ENCODE peak calls at places on chromosomes 5 and 9, in nine cellular contexts. Q is GM12865, F is bronchial epithelial cell, C is AG04450, P is fibroblast of the aortic adventitia, Y is AG04449, M is mucosa of descending colon, T is fibroblast of mammary gland, N is Calu3. H is an unnamed sample.

GRCh38 chr9:5552301-5552700 is 42.0 kb downstream of the PDCD1LG2 start:
- DNase-seq in Q (no peak), F (peak), C (no peak), P (no peak), Y (no peak), M (no peak), T (peak), N (no peak), H (no peak)

GRCh38 chr5:174281855-174282254 is 236.3 kb downstream of the NSG2 start:
- DNase-seq in Q (peak), F (no peak), C (no peak), P (no peak), Y (no peak), M (no peak), T (no peak), N (no peak), H (no peak)

GRCh38 chr9:72485821-72486605 is 35.4 kb upstream of the TMC1 start:
- DNase-seq in Q (no peak), F (no peak), C (no peak), P (peak), Y (no peak), M (no peak), T (peak), N (peak), H (no peak)

GRCh38 chr9:89008346-89009048 is 17.2 kb downstream of the S1PR3 start:
- DNase-seq in Q (no peak), F (no peak), C (no peak), P (no peak), Y (no peak), M (no peak), T (no peak), N (no peak), H (no peak)

GRCh38 chr9:122348288-122348777 is 22.5 kb upstream of the PTGS1 start:
- DNase-seq in Q (no peak), F (no peak), C (no peak), P (no peak), Y (no peak), M (no peak), T (no peak), N (no peak), H (no peak)

GRCh38 chr5:174175869-174176268 is 130.4 kb downstream of the NSG2 start:
- DNase-seq in Q (no peak), F (no peak), C (no peak), P (no peak), Y (no peak), M (no peak), T (no peak), N (no peak), H (no peak)

GRCh38 chr5:95087819-95088317 is 197.0 kb downstream of the MCTP1 start:
- DNase-seq in Q (peak), F (no peak), C (no peak), P (no peak), Y (no peak), M (no peak), T (peak), N (no peak), H (no peak)

GRCh38 chr9:115276621-115277020 is 158.7 kb upstream of the TNC start:
- DNase-seq in Q (no peak), F (no peak), C (no peak), P (peak), Y (no peak), M (no peak), T (peak), N (no peak), H (no peak)

GRCh38 chr5:139378101-139378825 is 4.8 kb downstream of the SLC23A1 start:
- DNase-seq in Q (no peak), F (no peak), C (no peak), P (no peak), Y (no peak), M (peak), T (no peak), N (no peak), H (no peak)

GRCh38 chr9:136455043-136456002 is 15.7 kb upstream of the INPP5E start:
- DNase-seq in Q (no peak), F (no peak), C (no peak), P (no peak), Y (no peak), M (no peak), T (no peak), N (no peak), H (no peak)

GRCh38 chr9:136454026-136454796 is 14.6 kb upstream of the INPP5E start:
- DNase-seq in Q (no peak), F (no peak), C (no peak), P (no peak), Y (no peak), M (no peak), T (no peak), N (no peak), H (no peak)

GRCh38 chr9:136448655-136449054 is 9.0 kb upstream of the INPP5E start:
- DNase-seq in Q (no peak), F (no peak), C (no peak), P (no peak), Y (no peak), M (no peak), T (no peak), N (no peak), H (no peak)

GRCh38 chr9:136453326-136453725 is 13.7 kb upstream of the INPP5E start:
- DNase-seq in Q (no peak), F (no peak), C (no peak), P (no peak), Y (no peak), M (no peak), T (no peak), N (no peak), H (no peak)

GRCh38 chr9:136451221-136451877 is 11.7 kb upstream of the INPP5E start:
- DNase-seq in Q (no peak), F (no peak), C (no peak), P (no peak), Y (no peak), M (no peak), T (no peak), N (no peak), H (no peak)
- TF ChIP-seq CTCF in Q (no peak), F (no peak), C (no peak), P (no peak), Y (no peak), M (no peak), T (no peak), N (no peak), H (no peak)

GRCh38 chr9:36592801-36593583 is 20.3 kb downstream of the MELK start:
- DNase-seq in Q (no peak), F (no peak), C (no peak), P (peak), Y (no peak), M (no peak), T (no peak), N (no peak), H (no peak)

GRCh38 chr9:36598281-36598680 is 25.6 kb downstream of the MELK start:
- DNase-seq in Q (no peak), F (no peak), C (peak), P (peak), Y (no peak), M (no peak), T (peak), N (no peak), H (no peak)

GRCh38 chr9:36603006-36603405 is 30.3 kb downstream of the MELK start:
- DNase-seq in Q (peak), F (no peak), C (no peak), P (peak), Y (no peak), M (no peak), T (peak), N (no peak), H (no peak)

GRCh38 chr9:36594228-36594627 is 21.5 kb downstream of the MELK start:
- DNase-seq in Q (no peak), F (no peak), C (no peak), P (no peak), Y (no peak), M (no peak), T (no peak), N (no peak), H (no peak)

DNA sequence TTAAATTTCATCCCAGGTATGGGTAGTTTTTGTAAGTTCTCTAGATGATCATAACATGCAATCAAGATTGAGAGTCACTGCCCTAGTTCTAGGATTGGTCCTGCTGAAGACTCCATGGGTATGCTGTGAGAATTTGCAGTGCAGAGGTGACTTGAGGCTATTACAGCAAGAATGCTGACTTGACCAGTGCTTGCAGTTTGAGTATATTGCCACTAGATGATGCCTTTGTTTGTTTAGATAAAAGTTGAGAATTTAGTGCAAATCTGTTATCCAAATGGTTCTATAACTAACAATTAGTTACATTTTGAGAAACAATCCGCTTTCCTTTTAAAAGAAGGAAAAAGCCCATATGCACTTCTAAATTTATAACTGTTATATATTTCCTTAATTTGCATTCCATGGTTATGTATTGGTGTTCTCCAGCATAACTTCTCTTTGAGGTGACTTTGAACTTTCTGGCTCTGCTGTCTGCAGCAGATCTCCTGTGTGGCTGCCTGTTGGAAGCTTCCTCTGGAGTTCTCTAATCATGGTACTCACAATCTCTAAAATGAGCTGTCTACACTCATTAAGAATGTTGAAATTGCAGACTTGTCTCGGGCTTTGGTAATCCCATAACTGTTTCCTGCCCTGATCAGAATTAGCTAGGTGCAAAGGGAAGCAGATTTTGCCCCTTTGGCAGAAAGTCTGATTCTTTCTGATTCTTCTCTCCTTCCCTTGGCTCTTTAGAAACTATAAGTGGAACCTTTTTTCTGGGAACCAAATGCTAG is 24.9 kb downstream of the MELK start:
- DNase-seq in Q (peak), F (peak), C (no peak), P (peak), Y (no peak), M (no peak), T (peak), N (no peak), H (no peak)
- TF ChIP-seq CTCF in Q (peak), F (peak), C (peak), P (peak), Y (peak), M (no peak), T (peak), N (peak), H (peak)

GRCh38 chr5:154768207-154768606 is 13.0 kb downstream of the LARP1 start:
- DNase-seq in Q (no peak), F (no peak), C (no peak), P (no peak), Y (no peak), M (no peak), T (no peak), N (no peak), H (no peak)

GRCh38 chr5:154767537-154767936 is 12.4 kb downstream of the LARP1 start:
- DNase-seq in Q (no peak), F (no peak), C (no peak), P (no peak), Y (no peak), M (no peak), T (no peak), N (no peak), H (no peak)

GRCh38 chr5:154770111-154770510 is 14.9 kb downstream of the LARP1 start:
- DNase-seq in Q (no peak), F (no peak), C (no peak), P (no peak), Y (no peak), M (no peak), T (no peak), N (no peak), H (no peak)

GRCh38 chr5:154773314-154773713 is 18.1 kb downstream of the LARP1 start:
- DNase-seq in Q (no peak), F (no peak), C (no peak), P (no peak), Y (no peak), M (no peak), T (no peak), N (no peak), H (no peak)

DNA sequence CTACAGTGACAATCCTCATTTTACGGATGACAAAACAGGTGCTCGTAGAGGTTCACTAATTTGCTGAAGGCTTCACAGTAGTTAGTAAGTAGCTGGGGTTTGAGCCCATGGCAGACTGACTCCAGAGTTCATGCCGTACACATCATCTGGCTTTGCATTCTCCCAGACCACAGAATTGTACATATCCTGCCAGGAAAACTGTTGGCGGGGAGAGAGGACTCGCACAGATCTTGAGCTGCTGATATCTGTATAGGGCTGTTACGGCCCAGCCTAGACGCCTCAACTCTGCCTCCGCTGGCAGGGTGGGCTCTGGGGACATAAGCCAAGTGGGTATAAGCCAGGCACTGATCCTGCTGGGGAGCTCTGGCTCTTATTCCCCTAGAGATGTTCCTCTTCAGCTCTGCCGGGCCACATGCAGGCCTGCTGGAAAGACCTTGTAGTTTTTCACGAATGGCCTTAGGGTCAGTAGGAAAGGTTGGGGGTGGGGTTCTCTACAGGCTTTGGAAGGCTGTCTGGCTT is 16.3 kb downstream of the LARP1 start:
- DNase-seq in Q (no peak), F (no peak), C (peak), P (peak), Y (peak), M (no peak), T (peak), N (no peak), H (peak)
- TF ChIP-seq CTCF in Q (no peak), F (no peak), C (peak), P (peak), Y (peak), M (no peak), T (no peak), N (no peak), H (peak)

DNA sequence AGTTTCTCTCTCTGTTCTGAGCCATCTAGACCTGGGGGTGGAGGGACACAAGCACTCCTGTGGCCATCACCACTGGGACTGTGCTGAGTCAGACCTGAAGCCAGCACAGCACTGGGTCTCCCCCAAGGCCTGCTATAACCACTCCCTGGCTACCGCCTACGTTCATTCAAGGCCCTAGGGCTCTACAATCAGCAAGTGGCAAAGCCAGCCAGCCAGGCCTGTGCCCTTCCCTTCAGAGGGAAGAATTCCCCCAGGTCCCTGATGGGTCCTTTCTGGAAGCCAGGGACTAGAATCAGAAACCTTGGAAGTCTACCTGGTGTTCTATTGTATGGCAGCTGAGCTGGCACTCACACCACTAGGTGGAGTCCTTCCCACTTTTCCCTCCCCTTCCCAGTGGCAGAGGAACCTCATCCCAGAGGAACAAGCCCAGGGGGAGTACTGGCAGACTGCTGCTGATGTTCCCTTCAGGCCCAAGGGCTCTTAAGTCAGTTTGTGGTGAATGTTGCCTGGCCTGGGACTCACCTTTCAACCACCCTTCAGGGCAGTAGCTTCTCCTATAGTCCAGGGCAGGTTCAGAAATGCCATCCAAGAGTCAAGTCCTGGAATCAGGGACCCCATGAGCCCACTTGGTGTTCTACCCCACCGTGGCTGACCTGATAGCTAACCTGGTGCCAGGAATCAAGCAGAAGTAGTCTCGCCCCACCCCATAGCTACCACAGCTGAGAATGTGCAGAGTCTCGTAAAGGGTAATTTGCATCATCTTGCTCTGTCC is 20.0 kb downstream of the JMY start:
- DNase-seq in Q (peak), F (peak), C (no peak), P (peak), Y (no peak), M (no peak), T (peak), N (peak), H (no peak)
- TF ChIP-seq CTCF in Q (peak), F (peak), C (peak), P (peak), Y (peak), M (no peak), T (peak), N (peak), H (peak)

H was measured in AG09319.